ENCODE peak calls at places on chromosome 18, in four cellular contexts. M is NCI-H1092 treated with DMSO at 0.1 percent for 48 hours, P is Calu3, Q is ELR. D is an unnamed sample.

GRCh38 chr18:76615065-76615733 is 120.2 kb upstream of the ZNF516 start:
- DNase-seq in M (no peak), P (no peak), Q (peak), D (no peak)

GRCh38 chr18:45589559-45590041 is 25.7 kb upstream of the SLC14A2 start:
- DNase-seq in M (no peak), P (no peak), Q (no peak), D (no peak)

GRCh38 chr18:77055429-77056310 is 76.9 kb downstream of the MBP start:
- DNase-seq in M (no peak), P (no peak), Q (no peak), D (no peak)

GRCh38 chr18:64097497-64097896 is 51.4 kb downstream of the LINC00305 start:
- DNase-seq in M (peak), P (no peak), Q (no peak), D (no peak)

GRCh38 chr18:80183273-80184050 is 63.9 kb downstream of the PARD6G start:
- DNase-seq in M (no peak), P (no peak), Q (no peak), D (no peak)

GRCh38 chr18:49813071-49813320 is 337 bp downstream of the ACAA2 start:
- DNase-seq in M (peak), P (peak), Q (peak), D (no peak)

GRCh38 chr18:2970762-2971659 is 41.9 kb downstream of the LPIN2 start:
- DNase-seq in M (no peak), P (no peak), Q (no peak), D (no peak)

GRCh38 chr18:8248576-8248975 is 360.7 kb upstream of the RAB12 start:
- DNase-seq in M (no peak), P (no peak), Q (no peak), D (no peak)

GRCh38 chr18:26336572-26336971 is 110.3 kb downstream of the TAF4B start:
- DNase-seq in M (no peak), P (no peak), Q (no peak), D (no peak)

GRCh38 chr18:24027156-24027555 is 12.6 kb downstream of the TTC39C start:
- DNase-seq in M (no peak), P (no peak), Q (peak), D (no peak)

GRCh38 chr18:56651771-56652092 is 573 bp downstream of the WDR7 start:
- DNase-seq in M (no peak), P (no peak), Q (peak), D (no peak)

GRCh38 chr18:34801769-34802168 is 91.7 kb downstream of the DTNA start:
- DNase-seq in M (no peak), P (no peak), Q (peak), D (no peak)

GRCh38 chr18:45830917-45831316 is 5.4 kb downstream of the SIGLEC15 start:
- DNase-seq in M (no peak), P (no peak), Q (no peak), D (no peak)

GRCh38 chr18:59395226-59396175 is 36.4 kb upstream of the LMAN1 start:
- DNase-seq in M (peak), P (no peak), Q (no peak), D (no peak)

GRCh38 chr18:6835345-6835744 is 105.8 kb downstream of the ARHGAP28 start:
- DNase-seq in M (no peak), P (no peak), Q (no peak), D (no peak)

D was measured in T47D.